ENCODE peak calls at places on chromosome 18, in nine cellular contexts. W, J, T, Y, L, M, C, V and U are unnamed samples.

GRCh38 chr18:5416112-5416511 is 120.6 kb upstream of the ZBTB14 start:
- DNase-seq in W (no peak), J (no peak), T (no peak), Y (no peak), L (no peak), M (no peak), C (no peak), V (no peak), U (no peak)

GRCh38 chr18:59606193-59607175 is 90.7 kb downstream of the CCBE1 start:
- DNase-seq in W (peak; percentile 92), J (peak; percentile 59), T (no peak), Y (no peak), L (no peak), M (no peak), C (peak; percentile 79), V (no peak), U (no peak)

GRCh38 chr18:11047156-11047555 is 102.2 kb downstream of the PIEZO2 start:
- DNase-seq in W (no peak), J (peak; percentile 51), T (no peak), Y (no peak), L (no peak), M (no peak), C (no peak), V (no peak), U (no peak)

GRCh38 chr18:52160652-52161051 is 179.3 kb upstream of the DCC start:
- DNase-seq in W (no peak), J (peak; percentile 97), T (no peak), Y (no peak), L (no peak), M (no peak), C (no peak), V (no peak), U (no peak)

GRCh38 chr18:6370886-6371635 is 43.6 kb downstream of the L3MBTL4 start:
- DNase-seq in W (no peak), J (no peak), T (peak; percentile 56), Y (no peak), L (peak; percentile 82), M (peak; percentile 35), C (no peak), V (peak; percentile 88), U (no peak)

GRCh38 chr18:67715567-67715966 is 199.0 kb upstream of the DSEL start:
- DNase-seq in W (no peak), J (no peak), T (no peak), Y (no peak), L (no peak), M (no peak), C (no peak), V (no peak), U (no peak)

GRCh38 chr18:48957616-48958015 is 6.9 kb upstream of the SMAD7 start:
- DNase-seq in W (no peak), J (no peak), T (no peak), Y (no peak), L (no peak), M (no peak), C (no peak), V (no peak), U (no peak)

GRCh38 chr18:13353424-13353823 is 134.9 kb downstream of the LDLRAD4 start:
- DNase-seq in W (no peak), J (peak; percentile 50), T (no peak), Y (no peak), L (no peak), M (no peak), C (no peak), V (no peak), U (no peak)

GRCh38 chr18:38923136-38923535 is 1357.5 kb upstream of the CELF4 start:
- DNase-seq in W (no peak), J (peak; percentile 90), T (no peak), Y (no peak), L (no peak), M (no peak), C (no peak), V (no peak), U (no peak)

GRCh38 chr18:76450912-76451421 is 44.1 kb downstream of the ZNF516 start:
- DNase-seq in W (peak; percentile 79), J (peak; percentile 65), T (peak; percentile 51), Y (peak; percentile 74), L (no peak), M (peak; percentile 57), C (peak; percentile 16), V (peak; percentile 56), U (peak; percentile 76)

GRCh38 chr18:8991131-8991530 is 111.4 kb upstream of the NDUFV2 start:
- DNase-seq in W (no peak), J (no peak), T (no peak), Y (no peak), L (no peak), M (no peak), C (no peak), V (no peak), U (no peak)

GRCh38 chr18:49045585-49045984 is 94.8 kb upstream of the SMAD7 start:
- DNase-seq in W (no peak), J (no peak), T (no peak), Y (no peak), L (no peak), M (no peak), C (no peak), V (no peak), U (peak; percentile 65)

GRCh38 chr18:61554117-61554776 is 221.0 kb downstream of the CDH20 start:
- DNase-seq in W (no peak), J (no peak), T (no peak), Y (peak; percentile 53), L (no peak), M (no peak), C (no peak), V (no peak), U (peak; percentile 22)

GRCh38 chr18:23718731-23719130 is 29.5 kb downstream of the LAMA3 start:
- DNase-seq in W (no peak), J (peak; percentile 36), T (no peak), Y (no peak), L (no peak), M (no peak), C (no peak), V (no peak), U (no peak)

GRCh38 chr18:62436636-62437519 is 85.9 kb upstream of the ZCCHC2 start:
- DNase-seq in W (peak; percentile 85), J (no peak), T (peak; percentile 80), Y (peak; percentile 96), L (peak; percentile 68), M (peak; percentile 82), C (no peak), V (peak; percentile 74), U (no peak)

GRCh38 chr18:9715974-9716373 is 7.9 kb downstream of the RAB31 start:
- DNase-seq in W (no peak), J (no peak), T (no peak), Y (no peak), L (no peak), M (no peak), C (no peak), V (no peak), U (no peak)

GRCh38 chr18:73563345-73563744 is 584.3 kb downstream of the FBXO15 start:
- DNase-seq in W (peak; percentile 26), J (no peak), T (no peak), Y (no peak), L (no peak), M (no peak), C (peak; percentile 26), V (no peak), U (no peak)

GRCh38 chr18:76754381-76754780 is 68.0 kb upstream of the ZNF236 start:
- DNase-seq in W (peak; percentile 4), J (peak; percentile 40), T (no peak), Y (no peak), L (no peak), M (no peak), C (no peak), V (no peak), U (no peak)

GRCh38 chr18:9673296-9674251 is 34.5 kb upstream of the RAB31 start:
- DNase-seq in W (peak; percentile 83), J (peak; percentile 87), T (peak; percentile 80), Y (no peak), L (peak; percentile 74), M (peak; percentile 61), C (no peak), V (no peak), U (peak; percentile 47)

DNA sequence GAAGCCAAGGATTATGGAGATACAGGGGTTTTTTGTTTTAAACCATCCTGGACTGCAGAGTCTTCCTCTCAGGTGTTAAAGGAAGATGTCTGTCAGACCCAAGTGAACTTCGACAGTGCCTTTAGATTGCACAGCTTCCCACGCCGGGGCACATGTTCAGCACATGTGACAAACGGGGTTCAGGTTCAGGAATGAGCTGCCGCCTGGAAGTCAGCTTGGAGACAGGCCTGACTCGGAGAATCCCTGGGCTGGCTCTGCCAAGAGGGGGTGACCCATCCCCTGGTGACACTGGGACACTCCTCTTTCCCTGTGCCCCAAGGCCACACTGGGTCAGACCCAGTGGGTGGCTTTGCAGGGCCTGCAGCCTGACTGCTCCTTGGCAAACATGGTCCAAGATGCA is 359.3 kb upstream of the SALL3 start:
- DNase-seq in W (no peak), J (no peak), T (no peak), Y (no peak), L (no peak), M (no peak), C (no peak), V (peak; percentile 37), U (no peak)
- H3K4me3 ChIP-seq in W (no peak overlapping the region), J (no peak overlapping the region), T (no peak overlapping the region), Y (no peak overlapping the region), L (no peak overlapping the region), M (no peak overlapping the region), C (no peak overlapping the region), V (no peak overlapping the region), U (no peak overlapping the region)

GRCh38 chr18:79779700-79780190 is 18.0 kb upstream of the KCNG2 start:
- DNase-seq in W (no peak), J (no peak), T (no peak), Y (peak; percentile 21), L (no peak), M (no peak), C (no peak), V (peak; percentile 27), U (no peak)
- H3K27me3 ChIP-seq in W (peaks cover 8% of the 10 kb centered on the region), J (no peaks in the 10 kb centered on the region), T (no peaks in the 10 kb centered on the region), Y (no peaks in the 10 kb centered on the region), L (peaks cover 71% of the 10 kb centered on the region), M (no peaks in the 10 kb centered on the region), C (peaks cover 22% of the 10 kb centered on the region), V (no peaks in the 10 kb centered on the region), U (no peaks in the 10 kb centered on the region)

DNA sequence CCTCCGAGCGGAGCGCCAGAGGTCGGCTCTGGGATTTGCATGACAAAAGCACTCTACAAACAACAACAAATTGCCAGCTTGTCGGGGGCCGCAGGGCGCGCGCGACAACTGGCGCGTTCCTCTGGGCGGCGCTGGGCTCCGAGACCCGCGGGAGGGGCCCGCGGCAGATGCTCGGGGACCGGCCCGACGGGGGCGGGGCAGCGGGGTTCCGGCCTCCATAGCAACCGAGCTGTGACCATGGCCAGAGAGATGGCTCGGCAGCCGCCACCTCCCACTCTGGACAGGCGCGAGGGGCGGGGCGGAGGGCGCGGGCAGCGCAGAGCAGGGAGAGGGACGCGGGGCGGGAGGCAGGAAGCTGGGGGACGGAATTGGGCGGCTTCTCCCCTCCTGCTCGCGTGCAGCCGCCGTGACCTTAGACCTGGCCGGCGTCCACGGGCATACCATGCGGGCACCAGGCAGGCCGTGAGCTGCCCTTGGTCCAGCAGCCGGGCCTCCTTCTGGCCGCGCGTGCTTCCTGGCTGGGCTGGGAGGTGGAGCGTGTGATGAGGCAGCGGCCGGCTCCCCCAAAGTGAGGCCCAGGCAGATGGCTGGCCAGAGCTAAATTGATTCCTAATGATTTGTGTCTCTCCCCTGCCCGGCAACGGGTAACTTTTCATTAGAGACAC is 171.5 kb downstream of the CELF4 start:
- DNase-seq in W (peak; percentile 90), J (peak; percentile 92), T (peak; percentile 55), Y (peak; percentile 83), L (peak; percentile 42), M (peak; percentile 51), C (peak; percentile 59), V (peak; percentile 74), U (peak; percentile 99)
- H3K4me3 ChIP-seq in W (peak overlapping the region; percentile 15), J (no peak overlapping the region), T (no peak overlapping the region), Y (peak overlapping the region; percentile 28), L (peak overlapping the region; percentile 43), M (peak overlapping the region; percentile 15), C (peak overlapping the region; percentile 56), V (peak overlapping the region; percentile 5), U (peak overlapping the region; percentile 43)

GRCh38 chr18:78790960-78791359 is 188.7 kb upstream of the SALL3 start:
- DNase-seq in W (no peak), J (no peak), T (no peak), Y (peak; percentile 11), L (no peak), M (no peak), C (no peak), V (no peak), U (no peak)
- H3K27me3 ChIP-seq in W (no peaks in the 10 kb centered on the region), J (no peaks in the 10 kb centered on the region), T (no peaks in the 10 kb centered on the region), Y (no peaks in the 10 kb centered on the region), L (peaks cover 19% of the 10 kb centered on the region), M (no peaks in the 10 kb centered on the region), C (no peaks in the 10 kb centered on the region), V (no peaks in the 10 kb centered on the region), U (no peaks in the 10 kb centered on the region)